ENCODE peak calls at places on chromosomes 16 and 17, in five cellular contexts. L is HEK293T, K is H1, H is GM12878, N is NT2/D1. S is an unnamed sample.

GRCh38 chr17:48484256-48484655 is 46.6 kb downstream of the HOXB1 start:
- DNase-seq in N (no peak), L (no peak), H (no peak), K (no peak), S (no peak)

GRCh38 chr17:2275722-2276121 is 27.9 kb downstream of the SMG6 start:
- DNase-seq in N (no peak), K (no peak), H (no peak), L (no peak), S (no peak)

GRCh38 chr16:67514382-67514828 is 14.2 kb upstream of the RIPOR1 start:
- DNase-seq in N (peak), K (no peak), H (peak), L (peak), S (peak)

GRCh38 chr17:41434313-41434895 is 6.4 kb downstream of the KRT38 start:
- DNase-seq in K (no peak), H (no peak), L (no peak), N (no peak), S (no peak)

GRCh38 chr16:68756250-68757051 is 19.4 kb downstream of the CDH1 start:
- DNase-seq in N (no peak), H (peak), L (no peak), K (no peak), S (no peak)

GRCh38 chr16:9123871-9124270 is 32.4 kb downstream of the HAPSTR1 start:
- DNase-seq in H (no peak), L (no peak), K (no peak), N (no peak), S (no peak)

GRCh38 chr16:2086136-2086742 is 38.5 kb downstream of the TSC2 start:
- DNase-seq in L (no peak), K (no peak), N (no peak), H (no peak), S (no peak)

GRCh38 chr17:15744885-15745284 is 12.8 kb downstream of the TBC1D26 start:
- DNase-seq in N (no peak), H (no peak), K (no peak), L (no peak), S (no peak)

GRCh38 chr17:27466748-27467375 is 10.6 kb downstream of the KSR1 start:
- DNase-seq in N (no peak), H (peak), L (no peak), K (no peak), S (no peak)

GRCh38 chr16:79217375-79218011 is 383.0 kb downstream of the MAF start:
- DNase-seq in K (no peak), H (no peak), N (no peak), L (no peak), S (no peak)

GRCh38 chr16:70162041-70162451 is 11.5 kb upstream of the CLEC18C start:
- DNase-seq in N (no peak), L (peak), H (no peak), K (no peak), S (peak)

GRCh38 chr17:48030531-48030930 is 7.1 kb downstream of the COPZ2 start:
- DNase-seq in L (no peak), H (no peak), N (no peak), K (no peak), S (no peak)

GRCh38 chr16:57775661-57776469 is 26.4 kb downstream of the KIFC3 start:
- DNase-seq in H (no peak), K (peak), L (peak), N (peak), S (peak)

GRCh38 chr16:19113577-19114358 is at the start of gene ITPRIPL2:
- DNase-seq in H (no peak), K (no peak), N (no peak), L (peak), S (peak)

GRCh38 chr17:57521606-57522435 is 223.3 kb downstream of the CCDC182 start:
- DNase-seq in K (no peak), L (no peak), N (no peak), H (no peak), S (no peak)

GRCh38 chr17:10316986-10317834 is 55.6 kb downstream of the MYH13 start:
- DNase-seq in K (no peak), N (peak), H (no peak), L (peak), S (peak)

GRCh38 chr17:21034350-21035235 is 8.2 kb downstream of the USP22 start:
- DNase-seq in L (no peak), H (peak), N (no peak), K (no peak), S (no peak)

GRCh38 chr17:47905221-47905733 is 9.2 kb downstream of the SP2 start:
- DNase-seq in H (no peak), N (no peak), L (no peak), K (no peak), S (peak)

DNA sequence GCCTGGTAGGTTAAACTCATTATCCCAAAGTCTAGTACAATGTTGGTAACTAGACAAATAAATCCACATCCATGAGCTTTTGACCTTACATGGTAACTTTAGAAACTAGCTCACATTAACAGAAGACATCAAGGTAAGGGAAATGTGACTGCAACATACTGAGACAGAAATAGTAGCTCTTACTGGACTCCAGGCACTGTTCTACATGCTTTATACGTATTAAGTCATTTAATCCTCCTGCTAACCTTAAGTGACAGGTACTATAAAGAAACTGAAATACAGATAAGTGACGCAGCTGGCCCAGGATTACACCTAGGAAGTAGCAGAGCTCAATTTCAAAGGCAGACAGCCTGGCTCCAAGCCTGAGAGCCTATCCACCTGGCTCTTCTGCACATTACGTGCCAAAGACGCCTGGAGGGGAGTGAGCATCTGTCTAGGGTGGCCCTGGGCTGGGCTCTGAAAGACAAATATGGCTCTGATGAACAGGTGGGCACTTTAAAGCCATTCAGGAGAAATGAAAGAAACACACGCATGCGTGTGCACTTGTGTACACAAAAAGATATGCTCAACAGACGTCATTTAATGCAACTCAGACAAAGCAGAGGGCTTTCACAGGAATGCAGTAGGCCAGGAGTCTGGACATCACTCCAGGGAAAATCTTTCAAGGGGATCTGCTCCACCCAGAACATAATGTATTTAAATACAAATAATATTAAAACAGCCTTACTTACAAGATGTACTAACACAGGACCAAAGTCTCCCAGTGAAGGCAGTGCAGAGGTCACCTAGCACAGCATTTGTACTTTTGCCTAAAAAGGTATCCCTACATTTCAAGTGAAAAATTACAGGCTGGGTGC is 4.4 kb downstream of the ZC3H7A start:
- DNase-seq in L (no peak), N (no peak), H (no peak), K (no peak), S (peak)
- TF ChIP-seq SUZ12 in L (no peak), N (no peak), H (no peak), K (no peak), S (no peak)

GRCh38 chr17:7854851-7855642 is at the start of gene TMEM88:
- DNase-seq in N (no peak), L (no peak), K (no peak), H (no peak), S (no peak)

GRCh38 chr17:7854078-7854777 is 638 bp upstream of the TMEM88 start:
- DNase-seq in N (no peak), K (no peak), H (no peak), L (no peak), S (no peak)

GRCh38 chr17:7856840-7857723 is at the start of gene NAA38:
- DNase-seq in N (peak), K (peak), L (peak), H (peak), S (peak)

GRCh38 chr17:7856081-7856791 is 1.1 kb downstream of the NAA38 start:
- DNase-seq in K (no peak), L (no peak), N (no peak), H (no peak), S (no peak)

DNA sequence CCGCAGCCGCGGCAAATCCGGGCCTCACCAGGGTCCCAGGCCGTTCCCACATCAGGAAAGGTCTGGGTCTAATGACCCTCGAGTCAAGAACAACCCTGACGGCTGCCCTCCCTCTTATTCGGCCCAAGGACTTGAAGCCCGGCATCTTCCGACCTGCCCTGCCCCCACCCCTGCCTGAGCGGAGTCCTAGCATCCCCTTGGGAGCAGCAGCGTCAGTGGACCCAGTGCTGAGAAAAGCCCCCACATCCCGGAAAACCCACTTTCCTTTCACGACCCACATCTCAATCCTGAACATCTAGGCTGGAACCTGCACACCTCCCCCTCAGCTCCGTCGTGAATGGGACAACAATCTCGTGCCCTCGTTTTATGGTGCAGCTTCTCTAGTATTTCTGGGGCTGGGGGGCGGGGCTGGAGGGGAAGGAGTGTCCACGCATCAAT is 796 bp downstream of the TMEM88 start:
- DNase-seq in K (no peak), H (no peak), L (peak), N (no peak), S (no peak)
- TF ChIP-seq SUZ12 in K (peak), H (no peak), L (no peak), N (no peak), S (no peak)

GRCh38 chr16:17448640-17449638 is 21.8 kb downstream of the XYLT1 start:
- DNase-seq in H (no peak), L (no peak), K (no peak), N (no peak), S (no peak)
- TF ChIP-seq SUZ12 in H (no peak), L (no peak), K (no peak), N (no peak), S (no peak)

GRCh38 chr16:27822529-27823437 is 240.7 kb downstream of the GSG1L start:
- DNase-seq in K (no peak), L (no peak), H (no peak), N (no peak), S (no peak)
- TF ChIP-seq SUZ12 in K (no peak), L (no peak), H (no peak), N (no peak), S (no peak)

S was measured in HepG2.